ENCODE peak calls at places on chromosomes 16 and 17, in seven cellular contexts. S is KG1, U is mesendoderm, R is foreskin keratinocyte, W is epithelial cell of esophagus, Q is thoracic aorta, Y is stomach. Z is an unnamed sample.

GRCh38 chr16:50640391-50640790 is 40.7 kb downstream of the SNX20 start:
- DNase-seq in W (no peak), R (no peak), U (no peak), Q (no peak), Y (no peak), S (no peak), Z (no peak)

GRCh38 chr17:66386789-66387351 is 84.5 kb downstream of the PRKCA start:
- DNase-seq in S (no peak), U (no peak), W (peak; percentile 69), Q (no peak), R (peak; percentile 33), Y (no peak), Z (no peak)

GRCh38 chr16:4777339-4778049 is 10.5 kb upstream of the ZNF500 start:
- DNase-seq in W (no peak), Q (no peak), R (no peak), U (no peak), Y (no peak), S (no peak), Z (no peak)

GRCh38 chr16:71311553-71312158 is 22.5 kb upstream of the CMTR2 start:
- DNase-seq in W (peak; percentile 18), Y (no peak), U (peak; percentile 74), S (no peak), Q (no peak), R (no peak), Z (peak; percentile 49)

GRCh38 chr17:46044286-46044928 is 45.4 kb downstream of the STH start:
- DNase-seq in R (peak; percentile 73), W (peak; percentile 88), U (peak; percentile 94), Q (peak; percentile 49), Y (peak; percentile 81), S (no peak), Z (peak; percentile 86)

GRCh38 chr16:22782299-22782698 is 31.7 kb upstream of the HS3ST2 start:
- DNase-seq in Y (no peak), S (no peak), W (no peak), Q (no peak), R (no peak), U (no peak), Z (no peak)

GRCh38 chr16:81424761-81425160 is 19.8 kb upstream of the CMIP start:
- DNase-seq in Q (no peak), R (peak; percentile 71), Y (no peak), W (peak; percentile 74), U (peak; percentile 51), S (no peak), Z (peak; percentile 41)

GRCh38 chr17:41065829-41066624 is at the start of gene KRTAP2-4:
- DNase-seq in Y (no peak), W (peak; percentile 96), S (no peak), Q (no peak), R (peak; percentile 95), U (no peak), Z (peak; percentile 41)

GRCh38 chr17:40354191-40355122 is 10.1 kb downstream of the GJD3 start:
- DNase-seq in Y (no peak), Q (no peak), U (no peak), R (no peak), W (no peak), S (no peak), Z (no peak)

GRCh38 chr17:47829870-47830269 is 1.5 kb downstream of the MRPL10 start:
- DNase-seq in R (no peak), S (no peak), Q (no peak), U (no peak), Y (no peak), W (no peak), Z (no peak)

GRCh38 chr16:12262454-12263180 is 286.1 kb downstream of the SNX29 start:
- DNase-seq in R (no peak), W (peak; percentile 26), Q (no peak), S (no peak), Y (peak; percentile 44), U (no peak), Z (no peak)

GRCh38 chr17:74271281-74271680 is 2.8 kb upstream of the DNAI2 start:
- DNase-seq in R (no peak), Y (no peak), W (no peak), U (peak; percentile 50), Q (no peak), S (no peak), Z (no peak)

GRCh38 chr16:88455610-88456355 is 2.7 kb downstream of the ZFPM1 start:
- DNase-seq in W (peak; percentile 48), S (no peak), R (peak; percentile 24), U (peak; percentile 82), Q (no peak), Y (peak; percentile 49), Z (no peak)

GRCh38 chr17:77325826-77326581 is 185.2 kb downstream of the SEC14L1 start:
- DNase-seq in U (no peak), R (no peak), S (no peak), Q (no peak), W (no peak), Y (peak; percentile 25), Z (no peak)

GRCh38 chr17:77191266-77191665 is 50.5 kb downstream of the SEC14L1 start:
- DNase-seq in S (no peak), Y (no peak), W (no peak), U (no peak), R (no peak), Q (no peak), Z (no peak)

GRCh38 chr16:20610892-20611349 is 34.8 kb upstream of the ACSM2B start:
- DNase-seq in R (no peak), Y (no peak), W (no peak), Q (no peak), U (no peak), S (no peak), Z (no peak)

GRCh38 chr16:27214084-27214961 is 11.0 kb downstream of the KDM8 start:
- DNase-seq in S (no peak), U (no peak), W (no peak), Q (no peak), R (no peak), Y (peak; percentile 66), Z (no peak)

GRCh38 chr17:46733837-46734516 is 84.5 kb downstream of the WNT3 start:
- DNase-seq in S (no peak), U (no peak), R (peak; percentile 84), Y (no peak), W (peak; percentile 74), Q (no peak), Z (peak; percentile 9)

GRCh38 chr17:42744283-42744805 is 496 bp downstream of the EZH1 start:
- DNase-seq in U (peak; percentile 76), R (peak; percentile 73), W (peak; percentile 66), Y (peak; percentile 76), Q (peak; percentile 28), S (no peak), Z (peak; percentile 64)

GRCh38 chr16:86929149-86929871 is 351.0 kb downstream of the FOXL1 start:
- DNase-seq in R (peak; percentile 72), W (peak; percentile 73), Q (peak; percentile 29), U (peak; percentile 85), S (no peak), Y (no peak), Z (no peak)

GRCh38 chr16:88527186-88527936 is 42.8 kb upstream of the ZC3H18 start:
- DNase-seq in S (no peak), Y (peak; percentile 88), W (peak; percentile 48), R (no peak), Q (no peak), U (peak; percentile 66), Z (peak; percentile 63)

GRCh38 chr17:13931111-13931526 is 138.2 kb upstream of the COX10 start:
- DNase-seq in U (peak; percentile 29), Y (no peak), S (no peak), R (no peak), Q (no peak), W (no peak), Z (peak; percentile 25)

GRCh38 chr16:4360538-4361021 is 9.5 kb upstream of the PAM16 start:
- DNase-seq in Y (no peak), R (no peak), S (no peak), Q (no peak), U (peak; percentile 74), W (no peak), Z (no peak)

GRCh38 chr17:6448473-6448872 is 4.2 kb downstream of the PIMREG start:
- DNase-seq in W (no peak), Q (no peak), Y (no peak), S (no peak), U (no peak), R (no peak), Z (no peak)

GRCh38 chr17:2394775-2395191 is 6.1 kb downstream of the MNT start:
- DNase-seq in S (no peak), R (no peak), W (no peak), Q (no peak), Y (no peak), U (no peak), Z (no peak)

GRCh38 chr17:3738562-3739295 is 15.0 kb downstream of the HASPIN start:
- DNase-seq in Y (peak; percentile 73), Q (no peak), W (peak; percentile 91), R (peak; percentile 73), S (no peak), U (peak; percentile 51), Z (peak; percentile 58)

GRCh38 chr16:26614102-26614864 is 452.4 kb upstream of the C16orf82 start:
- DNase-seq in W (no peak), U (peak; percentile 11), R (no peak), Y (no peak), S (no peak), Q (no peak), Z (no peak)

GRCh38 chr16:10878328-10878643 is 1.3 kb downstream of the CIITA start:
- DNase-seq in U (no peak), Q (no peak), W (peak; percentile 50), S (no peak), R (no peak), Y (no peak), Z (no peak)

GRCh38 chr16:56193951-56194726 is 2.9 kb downstream of the GNAO1 start:
- DNase-seq in R (peak; percentile 33), Y (peak; percentile 67), Q (peak; percentile 20), U (peak; percentile 95), W (peak; percentile 69), S (peak; percentile 15), Z (peak; percentile 53)

GRCh38 chr17:2957631-2958286 is 105.6 kb downstream of the OR1D5 start:
- DNase-seq in Q (no peak), R (no peak), Y (peak; percentile 20), S (no peak), W (no peak), U (no peak), Z (no peak)

GRCh38 chr16:69402448-69402847 is 16.6 kb upstream of the TERF2 start:
- DNase-seq in S (no peak), Q (no peak), U (no peak), W (no peak), Y (no peak), R (no peak), Z (no peak)

GRCh38 chr17:10631048-10631700 is 25.9 kb downstream of the MYH3 start:
- DNase-seq in W (peak; percentile 42), Y (no peak), Q (no peak), S (no peak), U (peak; percentile 30), R (no peak), Z (peak; percentile 24)

GRCh38 chr16:57988929-57989328 is 11.5 kb downstream of the ZNF319 start:
- DNase-seq in R (peak; percentile 80), S (no peak), Y (no peak), Q (no peak), U (no peak), W (peak; percentile 92), Z (peak; percentile 55)

GRCh38 chr17:40820228-40820838 is 2.1 kb downstream of the KRT10 start:
- DNase-seq in S (no peak), Q (no peak), W (no peak), Y (no peak), R (no peak), U (no peak), Z (no peak)

GRCh38 chr16:22008215-22009142 is 568 bp downstream of the MOSMO start:
- DNase-seq in W (no peak), R (no peak), U (no peak), S (no peak), Q (no peak), Y (no peak), Z (no peak)

GRCh38 chr17:9322298-9322697 is 253.3 kb downstream of the STX8 start:
- DNase-seq in U (peak; percentile 49), W (no peak), Y (no peak), Q (no peak), S (no peak), R (no peak), Z (no peak)